ENCODE peak calls at places on chromosomes 2 and 18, in six cellular contexts. S is NCI-H460, B is NCI-H524 treated with DMSO at 0.1 percent for 48 hours, Z is NCI-H1417, N is head of caudate nucleus, H is NCI-H1105 treated with DMSO at 0.1 percent for 48 hours. U is an unnamed sample.

GRCh38 chr2:109218087-109218791 is 89.2 kb downstream of the SH3RF3 start:
- DNase-seq in N (peak), S (no peak), H (no peak), B (no peak), Z (no peak), U (no peak)

GRCh38 chr2:75570948-75571729 is 10.4 kb upstream of the EVA1A start:
- DNase-seq in N (peak), S (no peak), Z (peak), B (no peak), H (no peak), U (peak)

GRCh38 chr18:29883114-29883513 is 1159.4 kb downstream of the DSC3 start:
- DNase-seq in B (no peak), N (no peak), S (no peak), H (no peak), Z (no peak), U (no peak)

GRCh38 chr18:57210101-57210661 is 63.3 kb downstream of the BOD1L2 start:
- DNase-seq in Z (no peak), B (no peak), H (no peak), N (peak), S (peak), U (peak)

GRCh38 chr2:171702781-171703556 is 15.7 kb downstream of the DYNC1I2 start:
- DNase-seq in N (no peak), H (no peak), Z (no peak), B (no peak), S (no peak), U (peak)

GRCh38 chr18:55790296-55790695 is 202.3 kb upstream of the TCF4 start:
- DNase-seq in Z (no peak), B (no peak), N (no peak), H (no peak), S (no peak), U (peak)

GRCh38 chr2:69013123-69013836 is at the start of gene ANTXR1:
- DNase-seq in S (peak), Z (peak), N (peak), B (peak), H (peak), U (peak)

GRCh38 chr2:98379311-98380202 is 33.3 kb downstream of the CNGA3 start:
- DNase-seq in H (no peak), B (no peak), S (no peak), N (no peak), Z (no peak), U (no peak)

GRCh38 chr2:84435331-84436081 is 23.6 kb downstream of the SUCLG1 start:
- DNase-seq in N (peak), H (no peak), S (no peak), B (no peak), Z (no peak), U (no peak)

GRCh38 chr2:64653174-64654062 is at the start of gene SERTAD2:
- DNase-seq in Z (peak), N (peak), H (peak), B (no peak), S (peak), U (peak)